ENCODE peak calls at places on chromosomes 4 and X, in ten cellular contexts. E, B, H, Q, Z, I, C, M, J and X are unnamed samples.

GRCh38 chr4:153038493-153039311 is 102.6 kb downstream of the FHDC1 start:
- DNase-seq in E (peak), B (no peak), H (no peak), Q (no peak), Z (no peak), I (no peak), C (no peak), M (no peak), J (no peak), X (no peak)

GRCh38 chrX:102968216-102968615 is 31.1 kb downstream of the RAB40AL start:
- DNase-seq in E (no peak), B (no peak), H (no peak), Q (no peak), Z (no peak), I (no peak), C (no peak), M (no peak), J (no peak), X (no peak)

GRCh38 chr4:10983274-10983673 is 298.7 kb upstream of the CLNK start:
- DNase-seq in E (no peak), B (no peak), H (peak), Q (no peak), Z (no peak), I (no peak), C (no peak), M (no peak), J (no peak), X (peak)

GRCh38 chrX:86002076-86002896 is 45.1 kb downstream of the CHM start:
- DNase-seq in E (peak), B (peak), H (peak), Q (peak), Z (peak), I (no peak), C (no peak), M (no peak), J (no peak), X (peak)

GRCh38 chr4:165384608-165385007 is 5.8 kb downstream of the CPE start:
- DNase-seq in E (no peak), B (no peak), H (no peak), Q (no peak), Z (no peak), I (no peak), C (no peak), M (no peak), J (no peak), X (no peak)

GRCh38 chr4:65535128-65535527 is 135.2 kb downstream of the EPHA5 start:
- DNase-seq in E (no peak), B (no peak), H (no peak), Q (no peak), Z (no peak), I (no peak), C (no peak), M (no peak), J (no peak), X (no peak)

GRCh38 chr4:79413032-79413431 is 5.0 kb upstream of the GK2 start:
- DNase-seq in E (no peak), B (no peak), H (no peak), Q (no peak), Z (no peak), I (no peak), C (no peak), M (no peak), J (no peak), X (no peak)

GRCh38 chrX:49116076-49116475 is 7.5 kb downstream of the GPKOW start:
- DNase-seq in E (no peak), B (no peak), H (no peak), Q (no peak), Z (no peak), I (no peak), C (no peak), M (no peak), J (no peak), X (no peak)

GRCh38 chrX:19897087-19897486 is 9.7 kb upstream of the SH3KBP1 start:
- DNase-seq in E (no peak), B (no peak), H (no peak), Q (no peak), Z (no peak), I (no peak), C (no peak), M (no peak), J (no peak), X (no peak)

GRCh38 chr4:87118826-87119225 is 101.6 kb downstream of the KLHL8 start:
- DNase-seq in E (no peak), B (no peak), H (no peak), Q (no peak), Z (no peak), I (no peak), C (no peak), M (no peak), J (no peak), X (no peak)

GRCh38 chr4:87122252-87122651 is 98.2 kb downstream of the KLHL8 start:
- DNase-seq in E (no peak), B (no peak), H (no peak), Q (no peak), Z (peak), I (peak), C (no peak), M (no peak), J (no peak), X (no peak)

GRCh38 chr4:87119965-87120364 is 100.5 kb downstream of the KLHL8 start:
- DNase-seq in E (no peak), B (no peak), H (no peak), Q (no peak), Z (no peak), I (no peak), C (no peak), M (no peak), J (no peak), X (no peak)

GRCh38 chr4:87121332-87122065 is 98.9 kb downstream of the KLHL8 start:
- DNase-seq in E (no peak), B (no peak), H (no peak), Q (no peak), Z (no peak), I (no peak), C (no peak), M (no peak), J (no peak), X (no peak)

DNA sequence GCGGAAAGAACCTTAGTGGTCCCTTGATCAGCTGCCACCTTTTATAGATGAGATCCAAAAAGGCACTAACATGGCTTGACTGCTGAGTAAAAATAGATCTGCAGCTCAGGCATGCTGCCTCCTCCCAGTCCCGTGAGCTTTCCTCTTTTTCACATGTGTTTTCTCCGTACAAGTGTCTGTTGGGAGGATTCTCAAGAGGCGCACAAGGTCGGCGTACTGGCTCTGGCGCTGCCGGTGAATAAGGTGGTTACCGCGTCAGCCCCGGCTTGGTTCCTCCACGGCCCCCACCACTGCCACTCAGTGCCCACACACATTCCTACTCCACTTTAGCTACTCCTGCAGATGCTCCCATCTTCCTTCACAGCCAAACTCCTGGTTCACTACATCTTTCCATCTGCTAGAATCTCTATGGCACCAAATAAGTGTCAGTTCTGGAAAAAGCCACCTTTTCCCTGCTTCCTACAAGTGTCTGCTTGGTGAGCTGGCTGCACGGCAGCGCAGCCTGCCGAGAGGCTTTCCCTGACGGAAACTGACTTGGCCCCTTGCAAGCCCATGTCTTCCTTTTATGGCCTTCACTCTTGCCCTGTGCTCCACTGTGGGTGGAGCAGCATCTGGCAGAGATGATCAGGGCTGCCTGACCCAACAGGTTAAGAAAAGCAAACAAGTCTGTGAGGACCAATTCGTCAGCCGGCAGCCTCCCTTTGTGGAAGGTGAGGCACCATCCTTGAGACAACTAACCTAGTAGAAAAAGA is 99.8 kb downstream of the KLHL8 start:
- DNase-seq in E (no peak), B (no peak), H (peak), Q (no peak), Z (peak), I (peak), C (no peak), M (peak), J (no peak), X (no peak)
- TF ChIP-seq POLR2AphosphoS5 in E (peak), B (no peak), H (peak), Q (no peak), Z (no peak), I (peak), C (no peak), M (peak), J (no peak), X (peak)

GRCh38 chr4:5710962-5711478 is at the start of gene EVC:
- DNase-seq in E (peak), B (no peak), H (peak), Q (no peak), Z (peak), I (peak), C (no peak), M (peak), J (peak), X (no peak)
- TF ChIP-seq POLR2A in E (no peak), B (no peak), H (no peak), Q (no peak), Z (no peak), I (no peak), C (peak), M (no peak), J (no peak), X (no peak)

GRCh38 chrX:101619336-101619735 is 1.5 kb upstream of the ARMCX6 start:
- DNase-seq in E (no peak), B (no peak), H (no peak), Q (no peak), Z (no peak), I (no peak), C (no peak), M (no peak), J (no peak), X (no peak)

GRCh38 chrX:101617211-101618191 is at the start of gene ARMCX6:
- DNase-seq in E (peak), B (no peak), H (peak), Q (peak), Z (peak), I (peak), C (peak), M (peak), J (peak), X (peak)
- TF ChIP-seq POLR2AphosphoS5 in E (no peak), B (peak), H (peak), Q (peak), Z (no peak), I (peak), C (peak), M (peak), J (no peak), X (peak)

GRCh38 chrX:153972368-153973126 is at the start of gene TMEM187:
- DNase-seq in E (peak), B (no peak), H (peak), Q (peak), Z (peak), I (peak), C (peak), M (peak), J (peak), X (peak)

GRCh38 chrX:153970398-153971123 is 1.1 kb downstream of the HCFC1 start:
- DNase-seq in E (no peak), B (no peak), H (no peak), Q (no peak), Z (no peak), I (peak), C (no peak), M (no peak), J (no peak), X (peak)

GRCh38 chrX:153971124-153971631 is 440 bp downstream of the HCFC1 start:
- DNase-seq in E (peak), B (no peak), H (peak), Q (peak), Z (peak), I (peak), C (peak), M (peak), J (peak), X (peak)

GRCh38 chrX:153973127-153974002 is 811 bp downstream of the TMEM187 start:
- DNase-seq in E (no peak), B (no peak), H (no peak), Q (no peak), Z (no peak), I (no peak), C (no peak), M (no peak), J (no peak), X (peak)

GRCh38 chrX:153971632-153972367 is at the start of gene HCFC1:
- DNase-seq in E (peak), B (no peak), H (peak), Q (peak), Z (peak), I (peak), C (peak), M (peak), J (peak), X (peak)
- TF ChIP-seq POLR2A in E (no peak), B (no peak), H (no peak), Q (no peak), Z (no peak), I (peak), C (peak), M (peak), J (no peak), X (no peak)